ENCODE peak calls at places on chromosomes 1 and 21, in nine cellular contexts. Y is GM23248; F is dorsolateral prefrontal cortex; Z is T-helper 1 cell; V is left lung; R is cerebellum; O is nucleus accumbens; A is stimulated activated CD4-positive, alpha-beta T cell treated with anti-CD3 and anti-CD28 coated beads, Interleukin-15, amount 100 ng/mL, for 24 hours; I is GM03348. M is an unnamed sample.

GRCh38 chr1:81174052-81174451 is 626.7 kb upstream of the ADGRL2 start:
- DNase-seq in Y (no peak), F (no peak), Z (no peak), V (no peak), R (no peak), O (no peak), A (no peak), I (no peak), M (no peak)

GRCh38 chr1:99673285-99673684 is 27.4 kb downstream of the PALMD start:
- DNase-seq in Y (peak), F (no peak), Z (no peak), V (no peak), R (no peak), O (no peak), A (no peak), I (no peak), M (no peak)

GRCh38 chr1:119587328-119587727 is 60.7 kb downstream of the ZNF697 start:
- DNase-seq in Y (peak), F (no peak), Z (no peak), V (no peak), R (no peak), O (no peak), A (no peak), I (peak), M (no peak)

GRCh38 chr1:236552901-236553300 is 29.1 kb downstream of the LGALS8 start:
- DNase-seq in Y (peak), F (no peak), Z (no peak), V (no peak), R (no peak), O (no peak), A (no peak), I (no peak), M (no peak)

GRCh38 chr1:194159941-194160340 is 973.5 kb upstream of the B3GALT2 start:
- DNase-seq in Y (no peak), F (no peak), Z (no peak), V (no peak), R (no peak), O (no peak), A (no peak), I (no peak), M (no peak)

GRCh38 chr1:3883194-3883920 is 16.7 kb downstream of the C1orf174 start:
- DNase-seq in Y (no peak), F (no peak), Z (peak), V (no peak), R (no peak), O (no peak), A (no peak), I (no peak), M (no peak)

GRCh38 chr1:208107817-208108608 is 136.2 kb downstream of the PLXNA2 start:
- DNase-seq in Y (peak), F (no peak), Z (no peak), V (peak), R (no peak), O (no peak), A (no peak), I (peak), M (no peak)

GRCh38 chr1:81756872-81757271 is 43.9 kb upstream of the ADGRL2 start:
- DNase-seq in Y (no peak), F (no peak), Z (no peak), V (no peak), R (no peak), O (no peak), A (no peak), I (no peak), M (no peak)

GRCh38 chr21:42019101-42019605 is 9.0 kb upstream of the ZBTB21 start:
- DNase-seq in Y (no peak), F (no peak), Z (no peak), V (no peak), R (no peak), O (no peak), A (no peak), I (no peak), M (no peak)

GRCh38 chr1:8318436-8318835 is 522 bp downstream of the SLC45A1 start:
- DNase-seq in Y (peak), F (peak), Z (no peak), V (no peak), R (peak), O (no peak), A (no peak), I (no peak), M (no peak)

GRCh38 chr1:39635205-39635870 is 4.1 kb downstream of the HEYL start:
- DNase-seq in Y (no peak), F (no peak), Z (no peak), V (no peak), R (no peak), O (no peak), A (no peak), I (no peak), M (no peak)

GRCh38 chr1:4655674-4656532 is 1.5 kb downstream of the AJAP1 start:
- DNase-seq in Y (peak), F (peak), Z (peak), V (no peak), R (peak), O (peak), A (peak), I (peak), M (peak)

GRCh38 chr21:45831991-45832740 is 149.4 kb upstream of the COL6A1 start:
- DNase-seq in Y (peak), F (no peak), Z (no peak), V (no peak), R (no peak), O (no peak), A (no peak), I (no peak), M (no peak)

GRCh38 chr1:112058815-112059450 is 69.5 kb upstream of the KCND3 start:
- DNase-seq in Y (no peak), F (no peak), Z (no peak), V (no peak), R (no peak), O (no peak), A (no peak), I (no peak), M (no peak)

GRCh38 chr1:45522324-45523104 is 830 bp upstream of the PRDX1 start:
- DNase-seq in Y (peak), F (no peak), Z (peak), V (no peak), R (no peak), O (no peak), A (no peak), I (peak), M (no peak)

GRCh38 chr1:19169642-19170041 is 40.4 kb downstream of the UBR4 start:
- DNase-seq in Y (peak), F (no peak), Z (no peak), V (no peak), R (no peak), O (no peak), A (no peak), I (peak), M (no peak)

GRCh38 chr1:74571875-74572274 is 59.5 kb upstream of the LRRC53 start:
- DNase-seq in Y (no peak), F (no peak), Z (no peak), V (no peak), R (no peak), O (no peak), A (no peak), I (no peak), M (no peak)

GRCh38 chr1:3618904-3619671 is 5.7 kb upstream of the TPRG1L start:
- DNase-seq in Y (peak), F (peak), Z (peak), V (peak), R (peak), O (peak), A (peak), I (peak), M (peak)

GRCh38 chr1:28297826-28298225 is 31.0 kb upstream of the MED18 start:
- DNase-seq in Y (no peak), F (no peak), Z (peak), V (no peak), R (no peak), O (no peak), A (no peak), I (no peak), M (no peak)

GRCh38 chr1:111961773-111962565 is 27.5 kb downstream of the KCND3 start:
- DNase-seq in Y (no peak), F (peak), Z (no peak), V (no peak), R (peak), O (peak), A (no peak), I (no peak), M (no peak)

GRCh38 chr1:222697203-222697602 is 15.1 kb downstream of the AIDA start:
- DNase-seq in Y (peak), F (no peak), Z (no peak), V (no peak), R (no peak), O (no peak), A (no peak), I (no peak), M (no peak)

GRCh38 chr1:9652379-9653194 is 1.1 kb downstream of the PIK3CD start:
- DNase-seq in Y (peak), F (no peak), Z (peak), V (no peak), R (no peak), O (no peak), A (peak), I (peak), M (peak)

GRCh38 chr1:53372501-53372951 is 44.7 kb upstream of the LRP8 start:
- DNase-seq in Y (no peak), F (no peak), Z (no peak), V (peak), R (no peak), O (no peak), A (no peak), I (no peak), M (no peak)

GRCh38 chr1:198472123-198472522 is 68.4 kb downstream of the ATP6V1G3 start:
- DNase-seq in Y (no peak), F (no peak), Z (no peak), V (no peak), R (no peak), O (no peak), A (no peak), I (no peak), M (no peak)

GRCh38 chr1:40794915-40795715 is 11.5 kb downstream of the KCNQ4 start:
- DNase-seq in Y (no peak), F (no peak), Z (no peak), V (no peak), R (no peak), O (no peak), A (peak), I (no peak), M (peak)

GRCh38 chr1:21117159-21117953 is 59.3 kb downstream of the EIF4G3 start:
- DNase-seq in Y (no peak), F (no peak), Z (no peak), V (no peak), R (peak), O (no peak), A (no peak), I (no peak), M (no peak)

GRCh38 chr1:154635162-154635561 is 27.2 kb upstream of the ADAR start:
- DNase-seq in Y (no peak), F (no peak), Z (no peak), V (no peak), R (no peak), O (no peak), A (no peak), I (no peak), M (no peak)

GRCh38 chr1:64572222-64572900 is 102.4 kb downstream of the CACHD1 start:
- DNase-seq in Y (no peak), F (no peak), Z (no peak), V (no peak), R (no peak), O (no peak), A (no peak), I (no peak), M (no peak)

GRCh38 chr1:162550925-162551324 is 10.6 kb upstream of the UAP1 start:
- DNase-seq in Y (no peak), F (no peak), Z (no peak), V (no peak), R (no peak), O (no peak), A (no peak), I (no peak), M (no peak)

GRCh38 chr21:44803651-44804050 is 2.0 kb upstream of the UBE2G2 start:
- DNase-seq in Y (no peak), F (no peak), Z (no peak), V (no peak), R (no peak), O (no peak), A (no peak), I (no peak), M (no peak)

M was measured in activated naive CD8-positive, alpha-beta T cell treated with anti-CD3 and anti-CD28 coated beads for 36 hours.